ENCODE peak calls at places on chromosomes 3 and 15, in six cellular contexts. One of them, this sample, is unnamed.
A peak's percentile ranks its signal among the peaks of the same experiment; 100 is the strongest.

GRCh38 chr3:23948761-23949160 is 3.7 kb downstream of the NR1D2 start:
- DNase-seq in naive thymus-derived CD8-positive, alpha-beta T cell: no peak
- DNase-seq in IMR-90: peak; percentile 51
- DNase-seq in upper lobe of right lung: no peak
- DNase-seq in Kasumi-1: no peak
- DNase-seq in stimulated activated CD8-positive, alpha-beta memory T cell treated with anti-CD3 and anti-CD28 coated beads, Interleukin-2, amount 100 ng/mL, for 48 hours: no peak
- DNase-seq in this sample: no peak

GRCh38 chr15:35546581-35547381 is 816 bp upstream of the DPH6 start:
- DNase-seq in naive thymus-derived CD8-positive, alpha-beta T cell: no peak
- DNase-seq in IMR-90: no peak
- DNase-seq in upper lobe of right lung: no peak
- DNase-seq in Kasumi-1: no peak
- DNase-seq in stimulated activated CD8-positive, alpha-beta memory T cell treated with anti-CD3 and anti-CD28 coated beads, Interleukin-2, amount 100 ng/mL, for 48 hours: no peak
- DNase-seq in this sample: no peak

GRCh38 chr3:186425788-186426730 is 64.0 kb upstream of the DGKG start:
- DNase-seq in naive thymus-derived CD8-positive, alpha-beta T cell: no peak
- DNase-seq in IMR-90: peak; percentile 75
- DNase-seq in stimulated activated CD8-positive, alpha-beta memory T cell treated with anti-CD3 and anti-CD28 coated beads, Interleukin-2, amount 100 ng/mL, for 48 hours: no peak
- DNase-seq in Kasumi-1: peak; percentile 68
- DNase-seq in upper lobe of right lung: no peak
- DNase-seq in this sample: peak; percentile 58

GRCh38 chr3:42802876-42803799 is 1.2 kb downstream of the HIGD1A start:
- DNase-seq in naive thymus-derived CD8-positive, alpha-beta T cell: no peak
- DNase-seq in Kasumi-1: peak; percentile 30
- DNase-seq in IMR-90: peak; percentile 22
- DNase-seq in stimulated activated CD8-positive, alpha-beta memory T cell treated with anti-CD3 and anti-CD28 coated beads, Interleukin-2, amount 100 ng/mL, for 48 hours: no peak
- DNase-seq in upper lobe of right lung: no peak
- DNase-seq in this sample: peak; percentile 43

GRCh38 chr15:40999190-40999589 is 45.9 kb downstream of the CHAC1 start:
- DNase-seq in naive thymus-derived CD8-positive, alpha-beta T cell: no peak
- DNase-seq in stimulated activated CD8-positive, alpha-beta memory T cell treated with anti-CD3 and anti-CD28 coated beads, Interleukin-2, amount 100 ng/mL, for 48 hours: no peak
- DNase-seq in upper lobe of right lung: no peak
- DNase-seq in Kasumi-1: no peak
- DNase-seq in IMR-90: peak; percentile 98
- DNase-seq in this sample: peak; percentile 57

GRCh38 chr15:32098033-32098432 is 67.7 kb downstream of the CHRNA7 start:
- DNase-seq in Kasumi-1: no peak
- DNase-seq in IMR-90: no peak
- DNase-seq in upper lobe of right lung: no peak
- DNase-seq in stimulated activated CD8-positive, alpha-beta memory T cell treated with anti-CD3 and anti-CD28 coated beads, Interleukin-2, amount 100 ng/mL, for 48 hours: no peak
- DNase-seq in naive thymus-derived CD8-positive, alpha-beta T cell: no peak
- DNase-seq in this sample: no peak

GRCh38 chr3:62638316-62638715 is 236.9 kb downstream of the CADPS start:
- DNase-seq in upper lobe of right lung: no peak
- DNase-seq in IMR-90: no peak
- DNase-seq in Kasumi-1: no peak
- DNase-seq in naive thymus-derived CD8-positive, alpha-beta T cell: no peak
- DNase-seq in stimulated activated CD8-positive, alpha-beta memory T cell treated with anti-CD3 and anti-CD28 coated beads, Interleukin-2, amount 100 ng/mL, for 48 hours: no peak
- DNase-seq in this sample: no peak

GRCh38 chr3:75048650-75049049 is 434.2 kb upstream of the CNTN3 start:
- DNase-seq in Kasumi-1: no peak
- DNase-seq in IMR-90: peak; percentile 3
- DNase-seq in stimulated activated CD8-positive, alpha-beta memory T cell treated with anti-CD3 and anti-CD28 coated beads, Interleukin-2, amount 100 ng/mL, for 48 hours: no peak
- DNase-seq in naive thymus-derived CD8-positive, alpha-beta T cell: no peak
- DNase-seq in upper lobe of right lung: no peak
- DNase-seq in this sample: no peak

GRCh38 chr3:14577897-14578296 is 37.8 kb upstream of the GRIP2 start:
- DNase-seq in Kasumi-1: no peak
- DNase-seq in IMR-90: no peak
- DNase-seq in naive thymus-derived CD8-positive, alpha-beta T cell: no peak
- DNase-seq in upper lobe of right lung: no peak
- DNase-seq in stimulated activated CD8-positive, alpha-beta memory T cell treated with anti-CD3 and anti-CD28 coated beads, Interleukin-2, amount 100 ng/mL, for 48 hours: no peak
- DNase-seq in this sample: no peak

GRCh38 chr3:147699175-147699838 is 290.1 kb downstream of the ZIC1 start:
- DNase-seq in IMR-90: peak; percentile 21
- DNase-seq in Kasumi-1: peak; percentile 29
- DNase-seq in stimulated activated CD8-positive, alpha-beta memory T cell treated with anti-CD3 and anti-CD28 coated beads, Interleukin-2, amount 100 ng/mL, for 48 hours: no peak
- DNase-seq in naive thymus-derived CD8-positive, alpha-beta T cell: no peak
- DNase-seq in upper lobe of right lung: no peak
- DNase-seq in this sample: peak; percentile 64

GRCh38 chr3:154430014-154430413 is at the start of gene GPR149:
- DNase-seq in Kasumi-1: no peak
- DNase-seq in upper lobe of right lung: no peak
- DNase-seq in naive thymus-derived CD8-positive, alpha-beta T cell: no peak
- DNase-seq in stimulated activated CD8-positive, alpha-beta memory T cell treated with anti-CD3 and anti-CD28 coated beads, Interleukin-2, amount 100 ng/mL, for 48 hours: no peak
- DNase-seq in IMR-90: no peak
- DNase-seq in this sample: no peak

GRCh38 chr3:172679599-172679998 is 31.3 kb downstream of the NCEH1 start:
- DNase-seq in naive thymus-derived CD8-positive, alpha-beta T cell: no peak
- DNase-seq in Kasumi-1: no peak
- DNase-seq in IMR-90: no peak
- DNase-seq in stimulated activated CD8-positive, alpha-beta memory T cell treated with anti-CD3 and anti-CD28 coated beads, Interleukin-2, amount 100 ng/mL, for 48 hours: no peak
- DNase-seq in upper lobe of right lung: no peak
- DNase-seq in this sample: no peak

GRCh38 chr3:177213806-177214528 is 16.7 kb upstream of the TBL1XR1 start:
- DNase-seq in upper lobe of right lung: no peak
- DNase-seq in IMR-90: no peak
- DNase-seq in naive thymus-derived CD8-positive, alpha-beta T cell: no peak
- DNase-seq in Kasumi-1: no peak
- DNase-seq in stimulated activated CD8-positive, alpha-beta memory T cell treated with anti-CD3 and anti-CD28 coated beads, Interleukin-2, amount 100 ng/mL, for 48 hours: no peak
- DNase-seq in this sample: no peak

GRCh38 chr3:9124725-9125124 is 124.7 kb downstream of the SRGAP3 start:
- DNase-seq in Kasumi-1: no peak
- DNase-seq in IMR-90: no peak
- DNase-seq in stimulated activated CD8-positive, alpha-beta memory T cell treated with anti-CD3 and anti-CD28 coated beads, Interleukin-2, amount 100 ng/mL, for 48 hours: no peak
- DNase-seq in naive thymus-derived CD8-positive, alpha-beta T cell: no peak
- DNase-seq in upper lobe of right lung: no peak
- DNase-seq in this sample: no peak

GRCh38 chr15:72340366-72340765 is 20.4 kb upstream of the CELF6 start:
- DNase-seq in Kasumi-1: no peak
- DNase-seq in upper lobe of right lung: no peak
- DNase-seq in naive thymus-derived CD8-positive, alpha-beta T cell: no peak
- DNase-seq in IMR-90: peak; percentile 12
- DNase-seq in stimulated activated CD8-positive, alpha-beta memory T cell treated with anti-CD3 and anti-CD28 coated beads, Interleukin-2, amount 100 ng/mL, for 48 hours: no peak
- DNase-seq in this sample: no peak

GRCh38 chr3:11128682-11129632 is 25.3 kb upstream of the HRH1 start:
- DNase-seq in stimulated activated CD8-positive, alpha-beta memory T cell treated with anti-CD3 and anti-CD28 coated beads, Interleukin-2, amount 100 ng/mL, for 48 hours: no peak
- DNase-seq in upper lobe of right lung: no peak
- DNase-seq in naive thymus-derived CD8-positive, alpha-beta T cell: no peak
- DNase-seq in Kasumi-1: no peak
- DNase-seq in IMR-90: no peak
- DNase-seq in this sample: no peak

This sample was measured in astrocyte of the spinal cord.